ENCODE peak calls at places on chromosomes 4 and X, in four cellular contexts. I is upper lobe of right lung, Z is K562, H is neural crest cell. R is an unnamed sample.

GRCh38 chrX:21740329-21741274 is 17.3 kb downstream of the SMPX start:
- DNase-seq in I (no peak), Z (no peak), H (no peak), R (no peak)

GRCh38 chr4:88093874-88094273 is 64.6 kb downstream of the ABCG2 start:
- DNase-seq in I (no peak), Z (no peak), H (no peak), R (no peak)

GRCh38 chr4:168710353-168710946 is 213.6 kb downstream of the PALLD start:
- DNase-seq in I (no peak), Z (peak; percentile 11), H (no peak), R (no peak)

GRCh38 chrX:39361736-39362135 is 560.5 kb downstream of the MID1IP1 start:
- DNase-seq in I (no peak), Z (no peak), H (no peak), R (no peak)

GRCh38 chrX:131752493-131753198 is 208.8 kb downstream of the OR13H1 start:
- DNase-seq in I (no peak), Z (no peak), H (no peak), R (no peak)

GRCh38 chrX:102042706-102043325 is 82.7 kb upstream of the TCEAL2 start:
- DNase-seq in I (no peak), Z (no peak), H (no peak), R (no peak)

GRCh38 chr4:3821580-3822229 is 55.5 kb downstream of the ADRA2C start:
- DNase-seq in I (no peak), Z (no peak), H (no peak), R (no peak)

GRCh38 chrX:77014655-77015377 is 432.4 kb upstream of the FGF16 start:
- DNase-seq in I (no peak), Z (peak; percentile 1), H (peak; percentile 40), R (no peak)

GRCh38 chr4:86960557-86960959 is 25.7 kb downstream of the AFF1 start:
- DNase-seq in I (no peak), Z (peak; percentile 63), H (no peak), R (no peak)

GRCh38 chr4:184453402-184454160 is 20.8 kb downstream of the IRF2 start:
- DNase-seq in I (no peak), Z (peak; percentile 33), H (no peak), R (peak; percentile 75)

GRCh38 chrX:119757979-119758681 is at the start of gene SOWAHD:
- DNase-seq in I (peak; percentile 74), Z (peak; percentile 32), H (peak; percentile 9), R (no peak)

GRCh38 chr4:172953896-172954568 is 214.6 kb upstream of the GALNT7 start:
- DNase-seq in I (no peak), Z (no peak), H (no peak), R (no peak)

GRCh38 chr4:180675368-180675675 is 1567.9 kb upstream of the TENM3 start:
- DNase-seq in I (no peak), Z (no peak), H (no peak), R (no peak)

GRCh38 chr4:79046191-79046590 is 107.0 kb upstream of the PAQR3 start:
- DNase-seq in I (no peak), Z (no peak), H (no peak), R (no peak)

GRCh38 chr4:182717788-182718583 is 199.2 kb downstream of the DCTD start:
- DNase-seq in I (no peak), Z (no peak), H (no peak), R (no peak)

GRCh38 chr4:90419124-90419711 is 292.0 kb downstream of the CCSER1 start:
- DNase-seq in I (no peak), Z (peak; percentile 1), H (no peak), R (no peak)

GRCh38 chrX:57918750-57919436 is 8.6 kb upstream of the ZXDA start:
- DNase-seq in I (no peak), Z (peak; percentile 22), H (peak; percentile 1), R (no peak)

GRCh38 chr4:108166441-108167315 is 2.1 kb downstream of the LEF1 start:
- DNase-seq in I (no peak), Z (peak; percentile 83), H (peak; percentile 31), R (no peak)

GRCh38 chr4:185587065-185587443 is 51.7 kb upstream of the PDLIM3 start:
- DNase-seq in I (no peak), Z (no peak), H (no peak), R (no peak)

GRCh38 chrX:148457279-148457678 is 43.1 kb upstream of the AFF2 start:
- DNase-seq in I (no peak), Z (no peak), H (no peak), R (no peak)

GRCh38 chrX:136121788-136122187 is 25.5 kb upstream of the FHL1 start:
- DNase-seq in I (no peak), Z (no peak), H (no peak), R (no peak)

GRCh38 chr4:159014896-159015295 is 88.0 kb upstream of the RAPGEF2 start:
- DNase-seq in I (no peak), Z (no peak), H (no peak), R (no peak)

GRCh38 chr4:31655328-31655727 is 935.2 kb downstream of the PCDH7 start:
- DNase-seq in I (no peak), Z (no peak), H (no peak), R (no peak)

GRCh38 chr4:3218824-3219760 is 29.9 kb upstream of the MSANTD1 start:
- DNase-seq in I (no peak), Z (no peak), H (no peak), R (peak; percentile 43)

GRCh38 chr4:168790898-168791297 is 219.2 kb downstream of the CBR4 start:
- DNase-seq in I (no peak), Z (no peak), H (no peak), R (no peak)

GRCh38 chrX:86914569-86914968 is 603.0 kb upstream of the KLHL4 start:
- DNase-seq in I (no peak), Z (no peak), H (no peak), R (no peak)

GRCh38 chr4:47733506-47733905 is 104.4 kb downstream of the CORIN start:
- DNase-seq in I (no peak), Z (no peak), H (no peak), R (no peak)
- TF ChIP-seq CTCF in I (no peak), Z (no peak), H (no peak), R (no peak)

GRCh38 chr4:118034061-118034785 is at the start of gene NDST3:
- DNase-seq in I (peak; percentile 68), Z (peak; percentile 4), H (peak; percentile 64), R (no peak)
- TF ChIP-seq CTCF in I (peak; percentile 34), Z (no peak), H (peak; percentile 75), R (peak; percentile 21)

DNA sequence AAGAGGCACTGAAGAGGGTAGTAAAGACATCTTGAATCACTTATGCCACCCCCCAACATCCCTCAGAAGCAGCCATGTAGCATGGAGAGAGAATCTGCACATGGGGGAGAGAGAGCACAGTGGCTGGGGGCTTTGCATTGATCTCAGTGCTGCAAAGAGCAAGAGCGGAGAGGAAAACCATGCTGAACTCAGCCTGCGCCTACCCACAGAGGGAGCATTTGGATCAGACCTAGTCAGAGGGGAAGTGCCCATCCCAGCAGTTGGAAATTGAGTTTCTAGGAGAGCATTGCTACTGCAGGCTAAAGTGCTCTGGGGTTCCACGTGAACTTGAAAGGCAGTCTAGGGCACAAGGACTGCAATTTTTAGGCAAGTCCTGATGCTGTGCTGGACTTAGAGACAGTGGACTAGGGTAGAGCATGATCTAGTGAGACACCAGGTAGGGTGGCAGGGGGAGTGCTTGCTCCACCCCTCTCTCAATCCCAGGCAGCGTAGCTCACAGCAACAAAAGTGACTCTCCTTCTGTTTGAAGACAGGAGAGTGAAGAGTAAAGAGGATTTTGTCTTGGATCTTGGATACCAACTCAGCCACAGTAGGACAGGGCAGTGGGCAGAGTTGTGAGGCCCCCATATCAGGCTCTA is 9.0 kb upstream of the PROM1 start:
- DNase-seq in I (no peak), Z (no peak), H (no peak), R (no peak)
- TF ChIP-seq CTCF in I (no peak), Z (no peak), H (no peak), R (no peak)

GRCh38 chr4:7649741-7650531 is 215.2 kb upstream of the PSAPL1 start:
- DNase-seq in I (peak; percentile 59), Z (peak; percentile 23), H (no peak), R (peak; percentile 96)

GRCh38 chr4:7649411-7649740 is 214.6 kb upstream of the PSAPL1 start:
- DNase-seq in I (peak; percentile 63), Z (no peak), H (no peak), R (no peak)

GRCh38 chr4:7651461-7651921 is 216.8 kb upstream of the PSAPL1 start:
- DNase-seq in I (no peak), Z (no peak), H (no peak), R (no peak)

GRCh38 chr4:7652006-7652405 is 217.3 kb upstream of the PSAPL1 start:
- DNase-seq in I (no peak), Z (no peak), H (no peak), R (no peak)

GRCh38 chr4:7650606-7651400 is 216.1 kb upstream of the PSAPL1 start:
- DNase-seq in I (peak; percentile 60), Z (peak; percentile 56), H (peak; percentile 28), R (peak; percentile 81)
- TF ChIP-seq CTCF in I (no peak), Z (peak; percentile 30), H (peak; percentile 34), R (peak; percentile 47)

DNA sequence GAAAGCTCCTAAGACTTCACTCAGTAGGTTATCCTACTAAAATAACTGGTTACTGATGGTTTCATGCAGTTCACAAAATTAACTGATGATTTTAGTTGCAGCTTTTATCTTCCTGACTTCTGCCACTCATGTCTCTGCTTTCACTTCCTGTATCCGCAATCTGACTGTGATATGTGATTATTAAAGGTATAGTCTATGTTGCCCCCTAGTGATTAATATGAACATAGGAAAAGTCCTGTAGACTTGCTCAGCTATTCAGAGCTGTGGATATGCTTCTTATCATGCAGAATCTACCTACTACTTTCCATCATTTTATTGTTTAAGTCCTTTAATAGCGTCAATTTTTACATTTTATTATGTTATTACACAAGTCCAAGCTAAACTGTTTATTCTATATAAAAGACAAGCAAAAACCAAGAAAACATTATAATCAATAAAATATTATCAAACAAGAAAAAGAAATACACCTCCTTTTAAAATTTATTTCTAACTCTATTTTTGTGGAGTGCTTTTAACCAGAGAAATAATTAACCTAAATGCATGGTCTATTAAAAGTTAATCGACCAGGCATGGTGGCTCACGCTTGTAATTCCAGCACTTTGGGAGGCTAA is 40.6 kb upstream of the TLR2 start:
- DNase-seq in I (no peak), Z (peak; percentile 44), H (no peak), R (no peak)
- TF ChIP-seq CTCF in I (peak; percentile 50), Z (peak; percentile 53), H (peak; percentile 70), R (peak; percentile 53)

DNA sequence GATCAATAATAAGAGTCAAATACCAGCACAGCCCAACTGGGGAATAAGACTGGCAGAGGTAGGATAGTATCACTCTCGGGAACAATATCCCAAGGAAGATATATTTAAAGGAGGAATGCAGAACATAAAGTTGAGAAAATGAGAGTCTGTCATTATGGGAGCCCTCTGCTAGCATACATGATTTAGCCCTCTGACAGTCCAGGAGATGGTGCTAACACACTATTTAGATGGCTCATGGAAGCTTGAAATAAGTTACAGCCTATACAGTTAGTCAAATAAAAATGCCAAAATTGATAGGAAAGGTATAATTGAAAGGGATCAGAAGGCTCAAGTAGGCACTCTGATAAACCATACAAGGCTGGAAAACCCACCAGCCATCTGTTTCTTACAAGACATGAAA is 201.0 kb upstream of the NEIL3 start:
- DNase-seq in I (no peak), Z (no peak), H (no peak), R (no peak)
- TF ChIP-seq CTCF in I (peak; percentile 15), Z (no peak), H (no peak), R (no peak)